ENCODE peak calls at places on chromosome X, in ten cellular contexts. M is SW 1271; R is activated CD4-positive, alpha-beta T cell treated with anti-CD3 and anti-CD28 coated beads, Interleukin-2, amount 50 U/mL, for 24 hours; U is KG1; S is stimulated activated CD8-positive, alpha-beta memory T cell treated with anti-CD3 and anti-CD28 coated beads, Interleukin-15, amount 100 ng/mL, for 24 hours; T is NCI-H2081; V is HT1080; F is posterior cingulate gyrus; X is lower lobe of right lung; H is activated CD8-positive, alpha-beta T cell treated with anti-CD3 and anti-CD28 coated beads for 36 hours. E is an unnamed sample.

GRCh38 chrX:101658661-101659477 is 781 bp downstream of the ARMCX2 start:
- DNase-seq in U (no peak), M (peak), H (peak), R (peak), T (peak), V (peak), S (peak), X (peak), F (peak), E (peak)

GRCh38 chrX:152968193-152968592 is 25.7 kb downstream of the PNMA5 start:
- DNase-seq in M (no peak), V (no peak), X (no peak), U (no peak), T (no peak), S (no peak), H (no peak), R (no peak), F (no peak), E (no peak)

GRCh38 chrX:13491061-13491460 is 78.3 kb upstream of the EGFL6 start:
- DNase-seq in X (no peak), T (no peak), M (no peak), R (no peak), S (no peak), V (no peak), H (no peak), F (no peak), U (no peak), E (no peak)

GRCh38 chrX:134571831-134572230 is 86.4 kb downstream of the PLAC1 start:
- DNase-seq in U (no peak), V (no peak), F (no peak), X (no peak), M (no peak), H (no peak), S (no peak), T (no peak), R (no peak), E (no peak)

GRCh38 chrX:150581093-150581775 is 12.8 kb downstream of the MTM1 start:
- DNase-seq in M (peak), F (no peak), V (peak), S (no peak), T (no peak), H (no peak), X (no peak), R (no peak), U (no peak), E (no peak)

GRCh38 chrX:115650916-115651315 is 89.9 kb downstream of the PLS3 start:
- DNase-seq in T (peak), M (no peak), U (no peak), X (no peak), R (no peak), V (peak), S (no peak), H (peak), F (peak), E (peak)

GRCh38 chrX:63475200-63475599 is 124.1 kb upstream of the SPIN4 start:
- DNase-seq in H (no peak), V (no peak), F (no peak), S (no peak), X (no peak), M (no peak), T (no peak), U (no peak), R (no peak), E (no peak)

GRCh38 chrX:8748855-8749254 is 16.9 kb upstream of the ANOS1 start:
- DNase-seq in H (no peak), M (peak), R (no peak), U (no peak), S (no peak), F (no peak), T (peak), X (no peak), V (peak), E (no peak)

GRCh38 chrX:27008486-27008885 is 454.7 kb downstream of the PPP4R3C start:
- DNase-seq in X (no peak), M (no peak), T (no peak), V (no peak), F (no peak), S (no peak), R (no peak), U (no peak), H (no peak), E (no peak)

GRCh38 chrX:14073561-14073960 is 43.9 kb upstream of the GEMIN8 start:
- DNase-seq in X (no peak), U (no peak), M (no peak), S (no peak), H (no peak), V (no peak), T (no peak), F (no peak), R (no peak), E (no peak)

GRCh38 chrX:1582686-1583437 is 8.5 kb upstream of the AKAP17A start:
- DNase-seq in S (no peak), R (no peak), U (no peak), F (no peak), H (peak), T (no peak), V (peak), M (peak), X (no peak), E (peak)

GRCh38 chrX:13911581-13911980 is 94.7 kb upstream of the GPM6B start:
- DNase-seq in V (peak), H (no peak), R (no peak), X (no peak), M (no peak), S (no peak), T (no peak), F (no peak), U (no peak), E (no peak)

GRCh38 chrX:48508400-48509244 is at the start of gene PORCN:
- DNase-seq in S (peak), F (peak), V (peak), H (peak), M (peak), R (peak), T (peak), U (peak), X (peak), E (peak)

GRCh38 chrX:37785569-37785968 is 5.7 kb downstream of the CYBB start:
- DNase-seq in F (no peak), X (peak), T (no peak), R (no peak), H (no peak), S (no peak), M (no peak), V (peak), U (no peak), E (no peak)

GRCh38 chrX:331145-331771 is 12.7 kb upstream of the GTPBP6 start:
- DNase-seq in V (no peak), U (no peak), T (no peak), F (no peak), R (no peak), M (no peak), S (no peak), H (peak), X (peak), E (peak)

GRCh38 chrX:80216086-80216485 is 201.5 kb downstream of the TBX22 start:
- DNase-seq in M (no peak), H (no peak), R (no peak), U (no peak), X (no peak), F (no peak), T (no peak), V (peak), S (no peak), E (no peak)

GRCh38 chrX:124433186-124433585 is 86.8 kb downstream of the SH2D1A start:
- DNase-seq in F (no peak), T (no peak), S (no peak), M (no peak), U (no peak), R (no peak), H (no peak), V (no peak), X (no peak), E (no peak)

GRCh38 chrX:30712214-30712613 is 59.0 kb downstream of the GK start:
- DNase-seq in R (no peak), F (no peak), S (no peak), M (no peak), H (no peak), V (no peak), T (no peak), X (no peak), U (no peak), E (no peak)

GRCh38 chrX:100447563-100448397 is 37.7 kb upstream of the PCDH19 start:
- DNase-seq in M (peak), U (no peak), S (no peak), V (peak), R (no peak), H (peak), T (peak), F (peak), X (no peak), E (peak)

GRCh38 chrX:34631826-34632225 is 25.3 kb downstream of the TMEM47 start:
- DNase-seq in V (no peak), U (no peak), H (no peak), M (no peak), T (no peak), X (no peak), R (no peak), S (no peak), F (no peak), E (no peak)

GRCh38 chrX:153984351-153985178 is 12.0 kb downstream of the TMEM187 start:
- DNase-seq in V (no peak), M (no peak), U (no peak), S (no peak), H (peak), X (no peak), F (no peak), T (no peak), R (no peak), E (peak)

GRCh38 chrX:13721371-13721770 is 13.0 kb downstream of the TRAPPC2 start:
- DNase-seq in T (no peak), M (no peak), H (no peak), S (no peak), V (no peak), X (no peak), R (no peak), F (no peak), U (no peak), E (no peak)

GRCh38 chrX:118215346-118215745 is 98.7 kb upstream of the KLHL13 start:
- DNase-seq in S (no peak), U (no peak), M (no peak), T (peak), R (no peak), V (no peak), X (no peak), H (no peak), F (no peak), E (no peak)

GRCh38 chrX:111040377-111041017 is 55.5 kb upstream of the PAK3 start:
- DNase-seq in R (no peak), H (no peak), U (no peak), F (no peak), S (no peak), M (peak), T (no peak), X (no peak), V (peak), E (no peak)

GRCh38 chrX:154135458-154136229 is 8.4 kb upstream of the OPN1LW start:
- DNase-seq in S (no peak), X (no peak), U (no peak), F (no peak), M (no peak), T (no peak), H (peak), R (no peak), V (no peak), E (no peak)

GRCh38 chrX:10926404-10926803 is 184.7 kb upstream of the HCCS start:
- DNase-seq in V (no peak), U (no peak), X (no peak), F (no peak), H (no peak), R (no peak), S (no peak), T (no peak), M (no peak), E (no peak)

GRCh38 chrX:20637351-20637750 is 370.6 kb upstream of the RPS6KA3 start:
- DNase-seq in V (no peak), F (no peak), X (no peak), T (no peak), S (no peak), H (no peak), U (no peak), M (no peak), R (no peak), E (no peak)

GRCh38 chrX:134706138-134706537 is 47.9 kb upstream of the PLAC1 start:
- DNase-seq in X (no peak), S (no peak), R (no peak), H (no peak), F (no peak), U (no peak), V (no peak), M (no peak), T (peak), E (no peak)

GRCh38 chrX:141405486-141405877 is 163.2 kb upstream of the SPANXC start:
- DNase-seq in R (no peak), X (no peak), T (no peak), H (no peak), M (peak), F (no peak), V (peak), S (no peak), U (no peak), E (no peak)

GRCh38 chrX:38561951-38562719 is 793 bp downstream of the TSPAN7 start:
- DNase-seq in X (peak), R (no peak), V (no peak), F (peak), H (peak), M (no peak), T (peak), U (no peak), S (no peak), E (peak)

GRCh38 chrX:117711774-117712173 is 404.8 kb downstream of the KLHL13 start:
- DNase-seq in V (no peak), R (no peak), H (no peak), T (peak), X (no peak), U (no peak), M (no peak), S (no peak), F (no peak), E (no peak)

GRCh38 chrX:36898301-36898700 is 109.9 kb upstream of the FAM47C start:
- DNase-seq in T (peak), F (no peak), S (no peak), U (no peak), V (no peak), H (no peak), R (no peak), X (no peak), M (no peak), E (no peak)

GRCh38 chrX:2284601-2285000 is 216.2 kb downstream of the DHRSX start:
- DNase-seq in U (no peak), F (no peak), T (no peak), M (no peak), H (no peak), X (no peak), R (no peak), S (no peak), V (no peak), E (no peak)

GRCh38 chrX:69128573-69128972 is 36.7 kb downstream of the PJA1 start:
- DNase-seq in U (no peak), R (no peak), X (peak), T (no peak), H (no peak), M (no peak), F (no peak), S (no peak), V (no peak), E (peak)

GRCh38 chrX:153645921-153646481 is 1.0 kb upstream of the DUSP9 start:
- DNase-seq in T (no peak), R (no peak), V (no peak), X (peak), M (no peak), H (no peak), U (no peak), F (no peak), S (no peak), E (peak)

GRCh38 chrX:133638285-133638684 is 223.0 kb upstream of the GPC4 start:
- DNase-seq in S (no peak), R (no peak), M (no peak), V (peak), H (no peak), F (no peak), X (no peak), U (no peak), T (peak), E (no peak)

GRCh38 chrX:110081740-110082139 is 78.8 kb downstream of the TMEM164 start:
- DNase-seq in U (no peak), F (no peak), M (no peak), X (peak), R (no peak), T (no peak), V (peak), S (no peak), H (no peak), E (no peak)

GRCh38 chrX:134688839-134689238 is 30.6 kb upstream of the PLAC1 start:
- DNase-seq in H (no peak), X (no peak), S (no peak), V (peak), U (no peak), R (no peak), T (no peak), F (no peak), M (no peak), E (no peak)

GRCh38 chrX:69524765-69525164 is 20.6 kb downstream of the NALF2 start:
- DNase-seq in F (no peak), U (no peak), T (no peak), V (no peak), H (no peak), S (no peak), X (no peak), M (no peak), R (no peak), E (no peak)

E was measured in islet precursor cell.